ENCODE peak calls at places on chromosome 7, in six cellular contexts. T is sigmoid colon, C is breast epithelium, Q is heart left ventricle, M is A549, W is ovary. F is an unnamed sample.

GRCh38 chr7:32890010-32890552 is 1.5 kb downstream of the KBTBD2 start:
- DNase-seq in T (no peak), C (no peak), Q (no peak), M (no peak), W (no peak), F (no peak)

GRCh38 chr7:35248576-35249536 is 5.0 kb downstream of the TBX20 start:
- DNase-seq in T (no peak), C (no peak), Q (no peak), M (no peak), W (no peak), F (no peak)

GRCh38 chr7:149284343-149284742 is 22.3 kb downstream of the ZNF783 start:
- DNase-seq in T (no peak), C (peak; percentile 33), Q (no peak), M (no peak), W (no peak), F (no peak)

GRCh38 chr7:151404216-151405011 is 5.4 kb downstream of the WDR86 start:
- DNase-seq in T (peak; percentile 81), C (no peak), Q (no peak), M (peak; percentile 66), W (no peak), F (no peak)

GRCh38 chr7:81816312-81816711 is 46.5 kb upstream of the HGF start:
- DNase-seq in T (no peak), C (no peak), Q (no peak), M (no peak), W (no peak), F (no peak)

GRCh38 chr7:7969306-7970112 is 913 bp downstream of the GLCCI1 start:
- DNase-seq in T (peak; percentile 69), C (peak; percentile 57), Q (peak; percentile 70), M (peak; percentile 34), W (peak; percentile 42), F (no peak)

GRCh38 chr7:114081606-114082425 is 163.0 kb upstream of the PPP1R3A start:
- DNase-seq in T (peak; percentile 54), C (no peak), Q (no peak), M (peak; percentile 26), W (no peak), F (no peak)

GRCh38 chr7:140591178-140591902 is 49.3 kb downstream of the DENND2A start:
- DNase-seq in T (no peak), C (no peak), Q (no peak), M (no peak), W (no peak), F (no peak)

GRCh38 chr7:95632609-95633008 is 36.3 kb upstream of the PDK4 start:
- DNase-seq in T (no peak), C (no peak), Q (no peak), M (no peak), W (no peak), F (no peak)

GRCh38 chr7:45183711-45184210 is 26.2 kb downstream of the RAMP3 start:
- DNase-seq in T (peak; percentile 40), C (peak; percentile 24), Q (no peak), M (no peak), W (no peak), F (no peak)

GRCh38 chr7:157638563-157638962 is 301.8 kb downstream of the DNAJB6 start:
- DNase-seq in T (no peak), C (no peak), Q (no peak), M (no peak), W (no peak), F (no peak)
- H3K9me3 ChIP-seq in T (peaks cover 7% of the 10 kb centered on the region), C (no peaks in the 10 kb centered on the region), Q (peaks cover 16% of the 10 kb centered on the region), M (peaks cover 37% of the 10 kb centered on the region), W (no peaks in the 10 kb centered on the region), F (peaks cover 13% of the 10 kb centered on the region)

GRCh38 chr7:110522751-110523200 is 568.2 kb upstream of the LRRN3 start:
- DNase-seq in T (no peak), C (no peak), Q (no peak), M (peak; percentile 75), W (no peak), F (no peak)
- H3K27ac ChIP-seq in T (no peak overlapping the region), C (no peak overlapping the region), Q (no peak overlapping the region), M (peak overlapping the region; percentile 18), W (no peak overlapping the region), F (no peak overlapping the region)

GRCh38 chr7:88219781-88220747 is at the start of gene SRI:
- DNase-seq in T (peak; percentile 89), C (peak; percentile 75), Q (peak; percentile 93), M (peak; percentile 80), W (peak; percentile 78), F (peak; percentile 96)
- TF ChIP-seq POLR2A in T (peak; percentile 45), C (peak; percentile 39), Q (no peak), M (peak; percentile 86), W (peak; percentile 63), F (no peak)

DNA sequence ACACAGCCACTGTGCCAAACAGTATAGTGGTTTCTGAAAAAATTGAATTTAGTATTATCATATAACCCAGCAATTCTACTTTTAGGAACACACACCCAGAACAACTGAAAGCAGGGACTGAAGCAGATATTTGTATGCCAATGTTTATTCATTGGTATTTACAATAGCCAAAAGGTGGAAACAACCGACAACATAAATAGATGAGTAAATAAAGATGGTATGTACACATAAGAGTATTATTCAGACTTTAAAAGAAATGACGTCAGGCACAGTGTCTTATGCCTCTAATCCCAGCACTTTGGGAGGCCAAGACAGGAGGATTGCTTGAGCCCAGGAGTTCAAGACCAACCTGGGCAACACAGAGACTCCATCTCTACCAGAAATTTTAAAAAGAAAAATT is 7.2 kb downstream of the CDCA7L start:
- DNase-seq in T (no peak), C (no peak), Q (no peak), M (no peak), W (no peak), F (no peak)
- H3K9me3 ChIP-seq in T (no peaks in the 10 kb centered on the region), C (no peaks in the 10 kb centered on the region), Q (no peaks in the 10 kb centered on the region), M (no peaks in the 10 kb centered on the region), W (no peaks in the 10 kb centered on the region), F (no peaks in the 10 kb centered on the region)

GRCh38 chr7:43491984-43492383 is 90.9 kb upstream of the STK17A start:
- DNase-seq in T (no peak), C (no peak), Q (no peak), M (no peak), W (no peak), F (peak; percentile 64)

GRCh38 chr7:43491123-43491522 is 91.8 kb upstream of the STK17A start:
- DNase-seq in T (no peak), C (no peak), Q (no peak), M (no peak), W (no peak), F (no peak)

GRCh38 chr7:43487731-43488073 is 95.2 kb upstream of the STK17A start:
- DNase-seq in T (no peak), C (no peak), Q (no peak), M (no peak), W (no peak), F (no peak)

GRCh38 chr7:43489257-43489656 is 93.7 kb upstream of the STK17A start:
- DNase-seq in T (no peak), C (no peak), Q (no peak), M (no peak), W (no peak), F (no peak)

DNA sequence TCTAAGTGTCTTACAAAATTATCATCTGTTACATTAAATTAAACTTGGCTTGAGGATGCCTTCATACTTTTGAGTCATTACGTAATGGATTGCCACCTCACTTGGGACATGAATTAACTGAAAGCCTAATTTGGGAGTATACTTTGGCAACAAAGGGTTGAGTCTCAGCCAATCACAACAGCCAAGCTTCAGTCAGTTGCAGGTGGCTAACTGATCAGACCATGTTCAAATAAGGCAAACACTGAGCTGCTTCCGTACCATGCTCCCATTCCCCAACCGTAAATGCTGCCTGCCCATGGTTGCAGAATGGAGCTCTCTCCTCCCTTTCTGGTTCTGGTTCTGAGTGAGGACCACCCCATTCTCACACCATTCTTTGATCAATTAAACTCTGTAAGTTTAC is 92.9 kb upstream of the STK17A start:
- DNase-seq in T (no peak), C (no peak), Q (no peak), M (no peak), W (no peak), F (peak; percentile 81)
- H3K27ac ChIP-seq in T (no peak overlapping the region), C (no peak overlapping the region), Q (no peak overlapping the region), M (no peak overlapping the region), W (no peak overlapping the region), F (no peak overlapping the region)

GRCh38 chr7:1532456-1533254 is 2.2 kb downstream of the MAFK start:
- DNase-seq in T (peak; percentile 93), C (peak; percentile 83), Q (peak; percentile 85), M (peak; percentile 72), W (peak; percentile 87), F (peak; percentile 97)

GRCh38 chr7:1531979-1532455 is 1.5 kb downstream of the MAFK start:
- DNase-seq in T (peak; percentile 74), C (no peak), Q (no peak), M (no peak), W (peak; percentile 63), F (no peak)

GRCh38 chr7:1530946-1531262 is 402 bp downstream of the MAFK start:
- DNase-seq in T (no peak), C (no peak), Q (no peak), M (no peak), W (no peak), F (no peak)

GRCh38 chr7:1533255-1533568 is 2.7 kb downstream of the MAFK start:
- DNase-seq in T (no peak), C (no peak), Q (no peak), M (no peak), W (peak; percentile 41), F (no peak)

DNA sequence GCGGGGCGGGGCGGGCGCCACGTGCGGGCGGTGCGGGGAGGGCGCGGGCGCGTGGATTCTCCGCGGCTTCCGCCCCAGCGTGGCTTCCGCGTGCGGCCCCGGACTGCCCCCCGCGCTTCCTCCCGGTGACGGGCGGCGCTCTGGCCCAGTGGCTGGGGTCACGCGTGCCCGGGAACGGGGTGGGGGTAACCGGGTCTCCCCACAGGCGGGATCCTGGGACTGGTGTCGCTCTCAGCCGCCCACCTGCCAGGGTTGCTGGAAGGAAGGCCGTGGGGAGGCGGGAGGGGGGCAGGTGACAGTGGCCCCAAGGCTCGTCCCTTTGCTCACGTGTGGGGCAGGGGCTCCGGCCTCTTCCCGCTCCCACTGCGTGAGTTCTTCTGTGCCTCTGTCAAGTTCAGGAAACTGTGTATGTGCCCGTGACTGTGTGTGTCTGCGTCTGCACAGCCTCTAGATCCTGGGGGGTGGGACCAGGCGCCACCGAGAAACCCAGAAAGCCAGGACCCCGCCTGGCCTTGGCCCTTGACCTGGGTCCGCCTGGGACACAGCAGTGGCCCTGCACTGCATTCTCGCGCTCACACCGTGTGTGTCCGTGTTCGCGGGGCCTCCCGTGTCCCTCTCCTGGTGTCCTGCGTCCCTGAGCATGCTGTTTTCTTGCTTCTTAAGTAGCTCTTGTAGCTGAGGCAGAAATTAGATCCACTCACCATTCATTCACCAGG is 919 bp downstream of the MAFK start:
- DNase-seq in T (peak; percentile 79), C (peak; percentile 60), Q (peak; percentile 78), M (no peak), W (peak; percentile 67), F (no peak)
- TF ChIP-seq POLR2A in T (no peak), C (peak; percentile 18), Q (no peak), M (peak; percentile 9), W (peak; percentile 46), F (no peak)

F was measured in esophagus muscularis mucosa.